ENCODE peak calls at places on chromosomes 1 and 21, in seven cellular contexts. B, V, H, S, T, J and F are unnamed samples. For H3K9me3, the result is how much of the 10 kb centered on the place peaks cover.

GRCh38 chr1:112527266-112528010 is 18.7 kb downstream of the WNT2B start:
- DNase-seq in B (no peak), V (no peak), H (no peak), S (no peak), T (no peak), J (no peak), F (no peak)

GRCh38 chr1:44677201-44677520 is 2.6 kb downstream of the ARMH1 start:
- DNase-seq in B (no peak), V (no peak), H (no peak), S (no peak), T (no peak), J (peak), F (no peak)

GRCh38 chr1:20399196-20399595 is 86.8 kb downstream of the CAMK2N1 start:
- DNase-seq in B (no peak), V (no peak), H (no peak), S (no peak), T (no peak), J (no peak), F (no peak)

GRCh38 chr1:197600751-197601150 is 174.5 kb downstream of the DENND1B start:
- DNase-seq in B (no peak), V (no peak), H (no peak), S (no peak), T (no peak), J (no peak), F (no peak)

GRCh38 chr1:109664671-109665070 is 3.2 kb upstream of the GSTM2 start:
- DNase-seq in B (no peak), V (no peak), H (peak), S (no peak), T (no peak), J (no peak), F (no peak)

GRCh38 chr21:39630191-39630591 is 17.5 kb downstream of the B3GALT5 start:
- DNase-seq in B (no peak), V (no peak), H (peak), S (no peak), T (no peak), J (no peak), F (no peak)

GRCh38 chr1:209747580-209748262 is 8.1 kb upstream of the TRAF3IP3 start:
- DNase-seq in B (peak), V (peak), H (peak), S (peak), T (peak), J (peak), F (peak)

GRCh38 chr1:84442256-84442655 is 36.8 kb upstream of the RPF1 start:
- DNase-seq in B (no peak), V (no peak), H (no peak), S (no peak), T (no peak), J (peak), F (no peak)

GRCh38 chr1:69459244-69459643 is 108.5 kb upstream of the LRRC7 start:
- DNase-seq in B (no peak), V (no peak), H (no peak), S (no peak), T (no peak), J (no peak), F (no peak)

GRCh38 chr1:92833840-92834239 is 2.0 kb downstream of the RPL5 start:
- DNase-seq in B (no peak), V (no peak), H (no peak), S (no peak), T (no peak), J (no peak), F (no peak)

GRCh38 chr1:16204634-16205332 is 7.7 kb downstream of the ARHGEF19 start:
- DNase-seq in B (peak), V (no peak), H (no peak), S (no peak), T (no peak), J (no peak), F (no peak)

GRCh38 chr1:67429011-67429527 is 1.1 kb downstream of the SERBP1 start:
- DNase-seq in B (no peak), V (no peak), H (no peak), S (no peak), T (no peak), J (peak), F (no peak)

GRCh38 chr1:215273838-215274516 is 191.4 kb downstream of the KCNK2 start:
- DNase-seq in B (no peak), V (no peak), H (no peak), S (no peak), T (no peak), J (no peak), F (no peak)

GRCh38 chr1:239276051-239276450 is 110.3 kb upstream of the CHRM3 start:
- DNase-seq in B (no peak), V (no peak), H (no peak), S (no peak), T (no peak), J (no peak), F (no peak)

GRCh38 chr1:4203501-4203900 is 303.4 kb upstream of the C1orf174 start:
- DNase-seq in B (no peak), V (no peak), H (peak), S (no peak), T (no peak), J (no peak), F (no peak)

GRCh38 chr1:4207842-4208692 is 308.0 kb upstream of the C1orf174 start:
- DNase-seq in B (no peak), V (no peak), H (peak), S (no peak), T (no peak), J (no peak), F (no peak)

GRCh38 chr1:4210043-4210442 is 310.0 kb upstream of the C1orf174 start:
- DNase-seq in B (no peak), V (no peak), H (peak), S (no peak), T (no peak), J (no peak), F (no peak)

GRCh38 chr1:4212796-4213195 is 312.7 kb upstream of the C1orf174 start:
- DNase-seq in B (no peak), V (no peak), H (peak), S (no peak), T (no peak), J (no peak), F (no peak)

GRCh38 chr1:4207183-4207582 is 307.1 kb upstream of the C1orf174 start:
- DNase-seq in B (no peak), V (no peak), H (no peak), S (no peak), T (no peak), J (no peak), F (no peak)
- H3K9me3 ChIP-seq in B (under half), V (under half), H (under half), S (under half), T (under half), J (under half), F (under half)

GRCh38 chr1:175210744-175211143 is 18.2 kb upstream of the KIAA0040 start:
- DNase-seq in B (no peak), V (no peak), H (no peak), S (no peak), T (no peak), J (no peak), F (no peak)

GRCh38 chr1:175206687-175207086 is 14.1 kb upstream of the KIAA0040 start:
- DNase-seq in B (no peak), V (no peak), H (no peak), S (no peak), T (no peak), J (no peak), F (no peak)

GRCh38 chr1:175207971-175208370 is 15.4 kb upstream of the KIAA0040 start:
- DNase-seq in B (no peak), V (no peak), H (no peak), S (no peak), T (no peak), J (no peak), F (no peak)

GRCh38 chr1:175209493-175209921 is 16.9 kb upstream of the KIAA0040 start:
- DNase-seq in B (no peak), V (no peak), H (no peak), S (no peak), T (no peak), J (peak), F (no peak)

DNA sequence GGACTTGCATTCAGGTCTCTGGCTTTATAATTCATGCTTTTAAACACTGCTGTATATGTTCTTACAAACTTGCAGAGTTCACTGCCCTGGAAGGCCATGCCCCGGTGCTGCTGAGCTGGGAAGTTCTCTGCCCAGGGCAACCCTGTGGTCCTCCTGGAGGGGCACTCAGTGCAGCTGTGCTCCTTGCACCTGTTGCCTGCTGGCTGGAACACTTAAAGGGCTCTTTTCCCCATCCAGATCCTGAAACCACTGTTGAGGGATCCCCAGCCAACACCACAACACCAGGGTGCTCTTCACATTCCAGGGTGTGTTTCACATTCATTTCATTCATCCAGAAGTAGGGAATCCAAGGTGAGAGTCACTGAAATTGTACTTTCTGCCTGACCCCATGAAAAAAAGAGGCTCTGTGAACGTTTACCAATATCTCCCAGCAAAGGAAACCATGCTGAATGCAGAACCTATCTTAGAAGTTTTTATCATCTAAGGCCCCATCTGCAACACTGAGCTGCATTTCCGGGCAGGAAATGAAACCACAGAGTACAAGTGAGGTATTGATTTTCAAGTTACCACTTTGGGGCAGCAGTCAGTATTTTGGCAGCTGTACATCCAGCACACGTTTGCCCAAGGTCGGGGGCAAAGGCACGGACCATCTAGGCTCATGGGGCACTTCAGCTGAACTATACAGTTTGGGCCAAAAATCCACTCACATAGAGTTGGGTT is 16.4 kb upstream of the KIAA0040 start:
- DNase-seq in B (no peak), V (no peak), H (peak), S (no peak), T (no peak), J (peak), F (peak)
- H3K9me3 ChIP-seq in B (under half), V (under half), H (under half), S (under half), T (under half), J (under half), F (under half)

GRCh38 chr1:86471296-86471695 is 2.6 kb downstream of the CLCA1 start:
- DNase-seq in B (no peak), V (no peak), H (no peak), S (no peak), T (no peak), J (no peak), F (no peak)

GRCh38 chr1:86472767-86473166 is 4.0 kb downstream of the CLCA1 start:
- DNase-seq in B (no peak), V (no peak), H (no peak), S (no peak), T (no peak), J (peak), F (no peak)

GRCh38 chr1:86472165-86472564 is 3.4 kb downstream of the CLCA1 start:
- DNase-seq in B (no peak), V (no peak), H (no peak), S (no peak), T (no peak), J (no peak), F (no peak)

GRCh38 chr1:86468501-86468977 is at the start of gene CLCA1:
- DNase-seq in B (no peak), V (no peak), H (no peak), S (no peak), T (no peak), J (no peak), F (no peak)

DNA sequence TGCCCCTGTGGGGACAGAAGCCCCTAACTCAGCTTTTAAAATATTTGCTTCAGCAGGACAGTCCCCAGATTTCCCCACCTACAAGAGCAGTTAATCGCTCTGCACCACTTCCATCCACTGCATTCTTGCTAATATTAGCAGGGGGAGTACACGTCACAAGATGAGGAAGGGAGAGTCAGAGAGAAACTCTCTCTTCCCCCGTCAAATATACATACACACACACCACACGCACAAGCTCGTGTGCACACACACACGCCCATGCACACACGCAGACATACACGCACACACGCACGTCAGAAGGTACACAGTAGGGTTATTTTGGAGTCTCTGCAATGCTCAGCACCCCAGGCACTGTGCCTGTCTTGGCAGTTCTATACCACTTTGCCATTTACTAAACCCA is 2.1 kb downstream of the CLCA1 start:
- DNase-seq in B (no peak), V (no peak), H (no peak), S (no peak), T (no peak), J (no peak), F (no peak)
- H3K9me3 ChIP-seq in B (under half), V (under half), H (under half), S (under half), T (under half), J (under half), F (under half)

GRCh38 chr1:227622739-227623475 is 59.6 kb downstream of the ZNF678 start:
- DNase-seq in B (no peak), V (no peak), H (peak), S (no peak), T (no peak), J (no peak), F (no peak)
- H3K9me3 ChIP-seq in B (under half), V (half or more), H (under half), S (under half), T (under half), J (under half), F (under half)

GRCh38 chr1:102838016-102838415 is 270.3 kb downstream of the COL11A1 start:
- DNase-seq in B (no peak), V (no peak), H (no peak), S (no peak), T (no peak), J (no peak), F (no peak)
- H3K9me3 ChIP-seq in B (under half), V (under half), H (under half), S (under half), T (under half), J (under half), F (under half)

GRCh38 chr1:187788686-187789085 is 959.9 kb downstream of the PLA2G4A start:
- DNase-seq in B (no peak), V (no peak), H (no peak), S (no peak), T (no peak), J (no peak), F (no peak)

GRCh38 chr1:187790724-187791123 is 962.0 kb downstream of the PLA2G4A start:
- DNase-seq in B (no peak), V (no peak), H (no peak), S (no peak), T (no peak), J (no peak), F (no peak)

DNA sequence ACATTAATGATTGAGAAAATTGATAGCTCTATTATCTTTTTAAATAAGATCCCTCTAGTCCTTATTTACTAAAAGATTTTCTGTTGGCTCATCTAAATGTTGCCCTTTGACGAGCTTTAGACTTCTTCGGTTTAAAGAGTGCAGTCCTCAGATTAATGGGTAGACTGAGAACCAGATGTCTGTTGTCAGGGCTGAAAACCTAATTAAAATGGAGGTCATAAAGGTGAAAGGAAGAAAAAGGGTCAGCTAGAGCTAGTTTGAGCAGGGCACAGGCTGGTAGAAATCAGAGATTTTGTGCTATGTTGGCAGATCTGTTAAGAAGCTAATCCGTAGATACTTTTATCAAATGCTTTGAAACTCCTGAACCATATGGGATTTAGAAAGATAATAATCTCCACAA is 958.9 kb downstream of the PLA2G4A start:
- DNase-seq in B (no peak), V (no peak), H (no peak), S (no peak), T (no peak), J (no peak), F (no peak)
- H3K9me3 ChIP-seq in B (under half), V (under half), H (under half), S (under half), T (under half), J (under half), F (under half)